ENCODE peak calls at places on chromosome 3, in seven cellular contexts. L is HepG2, K is H1, B is HCT116, Z is K562, N is SK-N-SH, D is GM12878. I is an unnamed sample.

GRCh38 chr3:155230382-155230781 is 63.1 kb downstream of the STRIT1 start:
- DNase-seq in Z (no peak), L (no peak), B (no peak), K (no peak), D (no peak), N (no peak), I (no peak)

GRCh38 chr3:63450634-63451363 is 172.7 kb downstream of the SYNPR start:
- DNase-seq in B (no peak), K (no peak), N (no peak), D (no peak), L (no peak), Z (no peak), I (no peak)

GRCh38 chr3:171654809-171655208 is 155.5 kb downstream of the PLD1 start:
- DNase-seq in L (no peak), K (no peak), N (no peak), Z (no peak), D (no peak), B (no peak), I (peak)

GRCh38 chr3:72997421-72997961 is 880 bp downstream of the PPP4R2 start:
- DNase-seq in D (no peak), L (peak), N (peak), K (no peak), B (peak), Z (no peak), I (peak)

GRCh38 chr3:161644871-161645636 is 148.4 kb downstream of the OTOL1 start:
- DNase-seq in K (no peak), D (no peak), Z (no peak), B (no peak), L (no peak), N (no peak), I (no peak)

GRCh38 chr3:121431717-121432517 is 113.9 kb downstream of the POLQ start:
- DNase-seq in L (peak), N (no peak), Z (no peak), D (peak), K (no peak), B (no peak), I (no peak)

GRCh38 chr3:168241156-168241555 is 145.4 kb upstream of the GOLIM4 start:
- DNase-seq in N (no peak), K (no peak), D (no peak), L (no peak), B (no peak), Z (no peak), I (no peak)

GRCh38 chr3:192802957-192803899 is 75.9 kb upstream of the FGF12 start:
- DNase-seq in K (no peak), Z (no peak), L (peak), B (peak), N (peak), D (no peak), I (peak)

GRCh38 chr3:8328971-8329370 is 172.7 kb upstream of the LMCD1 start:
- DNase-seq in K (no peak), L (no peak), B (no peak), N (peak), D (no peak), Z (no peak), I (no peak)

GRCh38 chr3:66314455-66314854 is 93.7 kb downstream of the SLC25A26 start:
- DNase-seq in K (no peak), N (no peak), B (no peak), Z (no peak), D (no peak), L (no peak), I (no peak)

GRCh38 chr3:61847784-61848462 is 286.6 kb downstream of the PTPRG start:
- DNase-seq in K (no peak), N (no peak), Z (no peak), L (peak), B (no peak), D (no peak), I (no peak)

GRCh38 chr3:24525022-24525421 is 30.4 kb upstream of the THRB start:
- DNase-seq in L (no peak), N (no peak), Z (no peak), K (no peak), D (no peak), B (no peak), I (no peak)

GRCh38 chr3:87856126-87856525 is 202.7 kb downstream of the CGGBP1 start:
- DNase-seq in Z (no peak), B (no peak), D (no peak), L (no peak), N (no peak), K (no peak), I (no peak)

GRCh38 chr3:108153451-108153981 is 62.7 kb upstream of the CD47 start:
- DNase-seq in K (peak), D (no peak), Z (peak), L (peak), B (peak), N (peak), I (peak)

GRCh38 chr3:16589867-16590624 is 15.2 kb downstream of the DAZL start:
- DNase-seq in N (no peak), Z (no peak), D (peak), K (no peak), L (no peak), B (no peak), I (no peak)

GRCh38 chr3:120497318-120497717 is 46.5 kb upstream of the FSTL1 start:
- DNase-seq in N (no peak), K (no peak), D (no peak), Z (no peak), L (no peak), B (no peak), I (peak)

GRCh38 chr3:136187868-136188267 is 8.3 kb downstream of the MSL2 start:
- DNase-seq in N (no peak), L (no peak), Z (no peak), K (no peak), B (no peak), D (no peak), I (no peak)

GRCh38 chr3:172138792-172139507 is 99.6 kb downstream of the FNDC3B start:
- DNase-seq in B (no peak), L (peak), Z (peak), N (no peak), K (no peak), D (peak), I (no peak)

GRCh38 chr3:16945330-16945729 is 60.6 kb downstream of the PLCL2 start:
- DNase-seq in K (no peak), Z (no peak), N (no peak), B (no peak), D (no peak), L (no peak), I (peak)

GRCh38 chr3:53804697-53805462 is 41.3 kb downstream of the CHDH start:
- DNase-seq in N (peak), K (no peak), Z (no peak), L (no peak), B (peak), D (no peak), I (no peak)

GRCh38 chr3:135513106-135514063 is 452.1 kb upstream of the PPP2R3A start:
- DNase-seq in D (no peak), N (no peak), B (peak), Z (peak), K (no peak), L (no peak), I (no peak)

GRCh38 chr3:186825294-186825821 is 17.2 kb upstream of the ADIPOQ start:
- DNase-seq in L (no peak), D (no peak), Z (peak), N (no peak), B (no peak), K (peak), I (no peak)

DNA sequence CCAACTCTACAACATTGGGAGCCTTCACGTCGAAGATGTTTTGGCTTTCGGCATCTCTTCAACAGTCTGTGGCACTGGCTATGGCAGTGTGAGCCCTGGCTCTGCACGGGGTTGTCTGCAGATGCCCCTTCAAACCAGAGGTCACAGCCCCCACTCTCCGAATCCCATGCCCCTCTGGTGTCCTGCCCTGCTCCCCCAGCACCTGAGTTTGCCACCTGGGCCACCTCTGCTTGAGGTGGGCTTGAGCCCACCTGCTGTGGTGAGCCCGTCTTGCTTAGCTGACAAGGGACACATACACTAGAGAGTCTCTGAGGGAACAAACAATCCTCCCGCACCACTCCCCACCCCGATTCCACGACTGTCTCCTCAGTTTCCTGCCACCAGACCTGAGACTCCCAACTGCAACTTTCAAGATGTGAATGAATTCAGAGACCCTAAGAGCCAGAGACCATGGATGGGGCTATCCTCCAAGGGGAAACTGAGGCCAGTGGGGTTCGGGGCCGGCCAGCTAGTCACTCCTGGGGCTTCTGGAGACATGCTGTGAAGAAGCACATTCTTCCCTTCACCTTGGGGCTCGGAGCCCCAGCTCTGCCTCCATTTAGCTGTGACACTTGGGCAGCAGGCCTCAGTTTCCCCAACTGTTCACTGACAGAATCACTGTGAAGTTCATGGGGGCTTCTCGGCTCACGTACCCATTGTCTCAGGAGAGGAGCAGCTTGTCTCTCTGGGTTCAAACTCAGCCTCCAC is 44.6 kb downstream of the TPRA1 start:
- DNase-seq in N (no peak), K (no peak), D (no peak), Z (no peak), B (no peak), L (no peak), I (no peak)
- TF ChIP-seq JUND in N (no peak), K (no peak), D (no peak), Z (no peak), B (no peak), L (no peak), I (no peak)

DNA sequence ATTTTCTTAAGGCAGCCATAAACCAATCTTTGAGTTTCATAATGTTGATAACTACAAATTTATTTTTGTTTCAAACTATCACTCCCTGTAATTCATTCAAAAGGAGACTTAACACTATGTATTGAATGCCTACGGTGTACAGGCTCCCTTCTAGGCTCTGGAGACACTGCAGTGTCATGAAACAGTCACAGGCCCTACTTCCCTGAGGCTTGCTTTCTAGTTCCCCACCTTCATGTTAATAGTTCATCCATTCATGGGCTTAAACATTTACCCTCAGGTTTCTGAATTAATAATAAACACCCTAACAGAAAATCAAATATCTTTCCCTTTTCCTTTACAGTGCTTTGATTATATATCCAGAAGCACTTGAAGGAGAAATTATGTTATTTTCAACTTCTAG is 168.7 kb downstream of the CHL1 start:
- DNase-seq in B (no peak), Z (no peak), L (no peak), N (no peak), K (no peak), D (no peak), I (no peak)
- TF ChIP-seq JUND in B (no peak), Z (no peak), L (no peak), N (no peak), K (no peak), D (no peak), I (no peak)

GRCh38 chr3:49493901-49494300 is 23.8 kb downstream of the DAG1 start:
- DNase-seq in Z (no peak), D (no peak), L (no peak), N (no peak), K (no peak), B (no peak), I (no peak)

GRCh38 chr3:49489247-49489646 is 19.2 kb downstream of the DAG1 start:
- DNase-seq in D (no peak), Z (no peak), L (no peak), N (no peak), K (no peak), B (no peak), I (no peak)

GRCh38 chr3:49495016-49495415 is 24.9 kb downstream of the DAG1 start:
- DNase-seq in D (no peak), L (no peak), K (no peak), B (no peak), Z (no peak), N (no peak), I (no peak)

GRCh38 chr3:49498239-49498638 is 28.2 kb downstream of the DAG1 start:
- DNase-seq in B (no peak), L (no peak), Z (no peak), N (no peak), D (no peak), K (no peak), I (no peak)

DNA sequence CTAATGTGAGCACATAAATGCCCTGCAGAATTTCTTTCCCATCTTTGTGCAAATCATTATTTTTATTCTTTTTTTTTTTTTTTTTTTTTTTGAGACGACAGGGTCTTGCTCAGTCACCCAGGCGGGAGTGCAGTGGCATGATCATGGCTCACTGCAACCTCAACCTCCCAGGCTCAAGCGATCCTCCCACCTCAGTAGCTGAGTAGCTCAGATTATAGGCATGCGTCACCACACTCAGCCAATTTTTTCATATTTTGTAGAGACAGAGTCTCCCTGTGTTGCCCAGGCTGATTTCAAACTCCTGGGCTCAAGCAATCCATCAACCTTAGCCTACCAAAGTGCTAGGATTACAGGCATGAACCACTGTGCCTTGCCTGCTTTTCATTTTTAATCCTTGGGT is 22.9 kb downstream of the DAG1 start:
- DNase-seq in N (no peak), L (no peak), K (no peak), D (no peak), B (no peak), Z (no peak), I (no peak)
- TF ChIP-seq JUND in N (no peak), L (no peak), K (no peak), D (no peak), B (no peak), Z (no peak), I (no peak)

DNA sequence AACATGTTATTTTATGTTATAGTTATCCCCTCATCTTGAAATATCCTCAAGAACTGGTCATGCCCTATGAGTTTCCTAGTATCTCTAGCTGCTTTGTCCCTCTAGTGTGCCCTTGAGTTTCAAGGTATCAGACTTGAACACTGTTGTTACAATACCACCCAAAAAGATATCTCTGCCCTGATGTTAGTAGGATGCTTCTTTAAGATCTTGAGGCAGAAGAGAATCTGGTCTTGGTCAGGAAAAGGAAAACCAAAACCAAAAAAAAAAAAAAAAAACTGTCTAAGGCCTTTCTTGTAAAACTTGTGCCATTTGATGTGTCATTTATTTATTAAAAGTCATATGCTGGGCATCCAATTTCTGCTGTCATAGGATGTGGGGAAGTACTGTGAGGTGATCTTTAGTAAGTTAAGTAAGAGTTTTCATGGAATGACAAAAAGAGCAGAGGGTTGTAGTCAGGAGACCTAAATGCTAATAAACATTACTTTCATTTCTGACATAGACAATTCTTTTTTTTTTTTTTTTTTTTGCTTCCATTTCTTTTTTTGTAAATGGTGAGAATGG is 229.7 kb downstream of the NECTIN3 start:
- DNase-seq in N (no peak), B (no peak), L (no peak), K (no peak), Z (no peak), D (no peak), I (no peak)
- TF ChIP-seq JUND in N (no peak), B (no peak), L (no peak), K (no peak), Z (no peak), D (no peak), I (no peak)

GRCh38 chr3:50503504-50503903 is at the start of gene CACNA2D2:
- DNase-seq in N (peak), B (peak), K (peak), Z (peak), L (no peak), D (no peak), I (peak)
- TF ChIP-seq JUND in N (no peak), B (no peak), K (no peak), Z (no peak), L (no peak), D (no peak), I (no peak)

DNA sequence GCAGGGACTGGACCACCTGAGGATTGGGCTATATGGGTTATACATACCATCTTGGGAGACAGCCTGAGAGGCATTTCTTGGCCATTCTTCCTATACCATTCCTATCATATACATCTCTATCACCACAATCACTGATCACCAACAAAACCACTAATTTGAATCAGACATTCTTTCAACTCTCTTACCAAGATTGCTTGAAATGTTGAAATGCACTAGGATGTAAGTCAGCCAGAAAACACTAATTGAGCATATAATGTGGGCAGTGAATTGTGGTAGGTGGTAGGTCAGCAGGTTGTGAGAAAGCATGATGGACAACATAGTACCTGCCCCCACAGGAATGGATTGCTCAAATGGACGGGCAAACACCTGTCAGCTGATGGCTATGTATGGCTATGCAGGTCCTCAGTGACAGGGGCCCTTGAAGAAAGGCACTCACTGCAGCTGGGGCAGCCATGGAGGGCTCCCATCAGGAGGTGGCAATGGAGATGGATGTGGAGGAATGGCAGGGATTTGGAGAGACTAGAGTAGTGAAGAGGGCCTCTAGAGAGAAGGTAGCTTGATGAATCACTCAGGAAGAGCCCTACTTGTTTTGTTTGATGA is 49.0 kb downstream of the AMOTL2 start:
- DNase-seq in Z (no peak), B (no peak), K (no peak), N (no peak), L (no peak), D (no peak), I (peak)
- TF ChIP-seq JUND in Z (no peak), B (no peak), K (no peak), N (peak), L (no peak), D (no peak), I (no peak)

DNA sequence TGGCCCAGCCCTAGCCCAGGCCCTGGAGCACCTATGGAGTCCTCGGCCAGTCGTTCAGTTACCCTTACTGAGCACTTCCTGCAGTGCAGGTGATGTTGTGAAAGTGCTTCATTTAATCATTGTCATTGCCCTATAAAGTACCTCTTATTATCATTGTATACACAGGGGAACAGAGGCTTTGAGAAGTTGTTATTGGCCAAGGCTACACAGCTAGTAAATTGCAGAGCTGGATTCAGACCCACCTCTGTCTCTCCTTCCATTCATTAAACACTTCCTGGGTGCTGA is 9.8 kb downstream of the RPL32 start:
- DNase-seq in L (no peak), K (no peak), B (no peak), Z (no peak), D (no peak), N (no peak), I (no peak)
- TF ChIP-seq JUND in L (no peak), K (no peak), B (no peak), Z (no peak), D (no peak), N (no peak), I (no peak)